ENCODE peak calls at places on chromosomes 13 and 19, in eight cellular contexts. G, Z, M, I, X, T, A and O are unnamed samples.

GRCh38 chr13:101317986-101318523 is 98.3 kb downstream of the NALCN start:
- DNase-seq in X (no peak), T (no peak), M (no peak), Z (no peak), I (no peak), G (no peak), A (no peak), O (no peak)

GRCh38 chr19:50362030-50362412 is 3.4 kb downstream of the NAPSA start:
- DNase-seq in X (no peak), M (no peak), I (no peak), T (no peak), G (no peak), A (no peak), Z (no peak), O (no peak)

GRCh38 chr19:32268381-32268780 is 77.0 kb upstream of the ZNF507 start:
- DNase-seq in Z (no peak), G (no peak), M (no peak), T (no peak), A (no peak), X (no peak), I (no peak), O (no peak)

GRCh38 chr13:48790996-48791395 is 137.3 kb downstream of the CYSLTR2 start:
- DNase-seq in I (no peak), A (no peak), X (no peak), M (no peak), G (no peak), Z (no peak), T (no peak), O (no peak)

GRCh38 chr19:31314849-31315620 is 34.2 kb downstream of the TSHZ3 start:
- DNase-seq in A (no peak), I (no peak), X (no peak), G (peak; percentile 31), Z (no peak), M (peak; percentile 15), T (no peak), O (no peak)

GRCh38 chr13:45534604-45535003 is 69.9 kb downstream of the COG3 start:
- DNase-seq in G (no peak), A (no peak), Z (no peak), M (no peak), X (no peak), T (no peak), I (no peak), O (no peak)

GRCh38 chr13:111904701-111905608 is 162.0 kb upstream of the SOX1 start:
- DNase-seq in T (no peak), G (peak; percentile 9), X (peak; percentile 47), M (peak; percentile 3), A (no peak), I (no peak), Z (no peak), O (no peak)

GRCh38 chr19:35349614-35350521 is 2.2 kb downstream of the FFAR1 start:
- DNase-seq in M (no peak), X (peak; percentile 56), G (no peak), A (no peak), T (no peak), Z (no peak), I (no peak), O (no peak)

GRCh38 chr13:42405665-42406390 is 133.9 kb downstream of the AKAP11 start:
- DNase-seq in Z (no peak), G (no peak), X (no peak), M (no peak), T (peak; percentile 6), A (no peak), I (no peak), O (no peak)

GRCh38 chr19:6947745-6948144 is 60.4 kb downstream of the ADGRE1 start:
- DNase-seq in I (peak; percentile 2), X (no peak), Z (no peak), T (no peak), G (no peak), A (no peak), M (no peak), O (no peak)

GRCh38 chr19:58474291-58474996 is 1.7 kb upstream of the ZNF446 start:
- DNase-seq in Z (no peak), G (no peak), I (peak; percentile 61), T (no peak), A (no peak), M (no peak), X (no peak), O (no peak)

GRCh38 chr19:48819366-48819816 is 8.6 kb upstream of the BCAT2 start:
- DNase-seq in G (peak; percentile 86), I (peak; percentile 98), T (no peak), M (no peak), X (peak; percentile 95), A (peak; percentile 80), Z (peak; percentile 94), O (no peak)

GRCh38 chr19:45049073-45049736 is 10.4 kb downstream of the CLASRP start:
- DNase-seq in X (no peak), T (no peak), A (no peak), M (no peak), G (no peak), I (no peak), Z (no peak), O (no peak)

GRCh38 chr13:41008349-41008980 is 10.7 kb downstream of the ELF1 start:
- DNase-seq in A (no peak), Z (no peak), I (peak; percentile 91), M (no peak), G (no peak), X (no peak), T (no peak), O (no peak)

GRCh38 chr13:102017248-102017647 is 384.6 kb downstream of the FGF14 start:
- DNase-seq in X (no peak), T (no peak), I (no peak), A (no peak), G (no peak), Z (no peak), M (no peak), O (no peak)

GRCh38 chr19:58035863-58036262 is 2.0 kb downstream of the ZSCAN1 start:
- DNase-seq in A (no peak), Z (no peak), G (no peak), T (no peak), X (no peak), I (no peak), M (no peak), O (no peak)

GRCh38 chr13:33092422-33092987 is 76.3 kb downstream of the KL start:
- DNase-seq in Z (no peak), M (no peak), A (no peak), I (no peak), T (no peak), X (no peak), G (no peak), O (no peak)

GRCh38 chr19:32318884-32319520 is 26.4 kb upstream of the ZNF507 start:
- DNase-seq in A (no peak), Z (no peak), G (no peak), X (no peak), T (no peak), I (no peak), M (peak; percentile 64), O (no peak)

GRCh38 chr13:41756198-41756885 is 204.6 kb downstream of the VWA8 start:
- DNase-seq in T (no peak), X (no peak), M (no peak), Z (no peak), A (no peak), I (no peak), G (no peak), O (no peak)

GRCh38 chr19:29086182-29086581 is 126.8 kb downstream of the UQCRFS1 start:
- DNase-seq in Z (no peak), G (no peak), M (no peak), X (no peak), T (no peak), I (no peak), A (no peak), O (no peak)

GRCh38 chr13:21175656-21176194 is 627 bp downstream of the SKA3 start:
- DNase-seq in M (no peak), T (no peak), G (no peak), A (no peak), X (no peak), Z (no peak), I (peak; percentile 48), O (no peak)

GRCh38 chr19:49573451-49573850 is 6.9 kb downstream of the NOSIP start:
- DNase-seq in X (no peak), G (no peak), I (no peak), M (no peak), A (no peak), Z (no peak), T (no peak), O (no peak)

GRCh38 chr13:30466358-30466714 is 600 bp upstream of the HMGB1 start:
- DNase-seq in G (no peak), M (no peak), Z (no peak), X (no peak), T (no peak), I (no peak), A (no peak), O (no peak)

GRCh38 chr13:92355213-92355612 is 871.4 kb upstream of the GPC6 start:
- DNase-seq in X (no peak), G (no peak), A (no peak), M (peak; percentile 74), T (no peak), Z (peak; percentile 27), I (peak; percentile 76), O (no peak)
- TF ChIP-seq CTCF in X (no peak), G (peak; percentile 11), A (peak; percentile 35), M (peak; percentile 82), T (no peak), Z (no peak), I (no peak), O (peak; percentile 25)

GRCh38 chr19:40742477-40742876 is 7.8 kb downstream of the ACTMAP start:
- DNase-seq in X (no peak), Z (no peak), M (no peak), G (no peak), I (no peak), A (no peak), T (no peak), O (no peak)

GRCh38 chr19:40747536-40747935 is 2.7 kb downstream of the ACTMAP start:
- DNase-seq in A (no peak), M (no peak), G (no peak), I (no peak), T (no peak), X (no peak), Z (no peak), O (no peak)

GRCh38 chr19:40743926-40744325 is 6.4 kb downstream of the ACTMAP start:
- DNase-seq in T (no peak), A (no peak), I (no peak), G (no peak), Z (no peak), X (no peak), M (no peak), O (no peak)

GRCh38 chr19:40745402-40745780 is 4.9 kb downstream of the ACTMAP start:
- DNase-seq in A (no peak), X (no peak), Z (no peak), G (no peak), I (peak; percentile 61), M (no peak), T (no peak), O (no peak)

GRCh38 chr19:40744554-40745401 is 5.5 kb downstream of the ACTMAP start:
- DNase-seq in A (no peak), M (peak; percentile 71), T (no peak), I (no peak), Z (no peak), X (no peak), G (peak; percentile 62), O (no peak)
- TF ChIP-seq CTCF in A (no peak), M (peak; percentile 63), T (no peak), I (no peak), Z (no peak), X (no peak), G (no peak), O (peak; percentile 40)

GRCh38 chr19:10269333-10270179 is 1.4 kb upstream of the ICAM1 start:
- DNase-seq in Z (peak; percentile 92), T (peak; percentile 85), I (peak; percentile 66), A (peak; percentile 90), X (peak; percentile 92), G (peak; percentile 91), M (peak; percentile 83), O (peak; percentile 82)
- TF ChIP-seq CTCF in Z (peak; percentile 88), T (peak; percentile 94), I (peak; percentile 78), A (peak; percentile 95), X (peak; percentile 95), G (peak; percentile 88), M (peak; percentile 92), O (peak; percentile 91)

GRCh38 chr13:46905249-46905648 is 8.4 kb upstream of the HTR2A start:
- DNase-seq in T (no peak), M (no peak), Z (no peak), I (peak; percentile 41), X (no peak), G (no peak), A (no peak), O (no peak)
- TF ChIP-seq CTCF in T (no peak), M (peak; percentile 12), Z (no peak), I (peak; percentile 27), X (no peak), G (no peak), A (no peak), O (peak; percentile 25)